ENCODE peak calls at places on chromosomes 5 and 9, in four cellular contexts. Y is AG10803, C is A549, E is breast epithelium. J is an unnamed sample.

GRCh38 chr9:31824860-31825259 is 559.6 kb upstream of the ACO1 start:
- DNase-seq in Y (no peak), C (no peak), E (no peak), J (no peak)

GRCh38 chr9:133509179-133510083 is 15.3 kb downstream of the MYMK start:
- DNase-seq in Y (no peak), C (no peak), E (no peak), J (peak; percentile 57)

GRCh38 chr9:135252980-135253304 is 165.5 kb downstream of the OLFM1 start:
- DNase-seq in Y (no peak), C (no peak), E (no peak), J (no peak)

GRCh38 chr9:99042620-99043019 is 62.3 kb upstream of the TGFBR1 start:
- DNase-seq in Y (no peak), C (no peak), E (no peak), J (no peak)

GRCh38 chr5:96896285-96896711 is 20.0 kb downstream of the ERAP2 start:
- DNase-seq in Y (no peak), C (no peak), E (no peak), J (no peak)

GRCh38 chr5:90020575-90021535 is 388.7 kb downstream of the CETN3 start:
- DNase-seq in Y (peak; percentile 67), C (no peak), E (no peak), J (no peak)

GRCh38 chr9:133403766-133404439 is 13.9 kb downstream of the REXO4 start:
- DNase-seq in Y (peak; percentile 20), C (peak; percentile 52), E (peak; percentile 34), J (peak; percentile 53)

GRCh38 chr5:67203701-67204074 is 7.1 kb upstream of the CD180 start:
- DNase-seq in Y (peak; percentile 3), C (no peak), E (no peak), J (no peak)

GRCh38 chr9:109641079-109641659 is 138.8 kb upstream of the PALM2AKAP2 start:
- DNase-seq in Y (no peak), C (no peak), E (no peak), J (no peak)

GRCh38 chr9:78668148-78668825 is 371.4 kb downstream of the PSAT1 start:
- DNase-seq in Y (no peak), C (no peak), E (no peak), J (no peak)

GRCh38 chr5:100828071-100828689 is 74.9 kb downstream of the ST8SIA4 start:
- DNase-seq in Y (no peak), C (no peak), E (no peak), J (no peak)

GRCh38 chr5:77638763-77639451 is 394 bp upstream of the OTP start:
- DNase-seq in Y (no peak), C (no peak), E (no peak), J (no peak)

GRCh38 chr9:18114559-18114958 is 359.4 kb upstream of the ADAMTSL1 start:
- DNase-seq in Y (no peak), C (no peak), E (no peak), J (no peak)

GRCh38 chr9:127753556-127753955 is 18.5 kb upstream of the TOR2A start:
- DNase-seq in Y (no peak), C (no peak), E (no peak), J (no peak)

GRCh38 chr5:133610489-133611356 is 1.6 kb downstream of the FSTL4 start:
- DNase-seq in Y (peak; percentile 5), C (peak; percentile 82), E (peak; percentile 23), J (peak; percentile 24)

GRCh38 chr5:150492621-150493020 is 15.3 kb upstream of the NDST1 start:
- DNase-seq in Y (peak; percentile 84), C (peak; percentile 55), E (peak; percentile 81), J (no peak)

GRCh38 chr9:12921621-12922020 is 146.8 kb downstream of the LURAP1L start:
- DNase-seq in Y (no peak), C (no peak), E (no peak), J (no peak)

GRCh38 chr5:39363217-39363616 is 1.1 kb downstream of the C9 start:
- DNase-seq in Y (no peak), C (no peak), E (no peak), J (no peak)

GRCh38 chr5:82720213-82720612 is 357.0 kb downstream of the TMEM167A start:
- DNase-seq in Y (no peak), C (no peak), E (no peak), J (no peak)

GRCh38 chr5:5486122-5486521 is 63.6 kb downstream of the ICE1 start:
- DNase-seq in Y (no peak), C (no peak), E (no peak), J (no peak)

GRCh38 chr9:135279834-135280393 is 192.4 kb downstream of the OLFM1 start:
- DNase-seq in Y (no peak), C (no peak), E (no peak), J (no peak)

GRCh38 chr5:378301-378891 is 56.9 kb downstream of the AHRR start:
- DNase-seq in Y (no peak), C (no peak), E (no peak), J (no peak)

GRCh38 chr5:137888875-137889759 is at the start of gene PKD2L2:
- DNase-seq in Y (peak; percentile 88), C (peak; percentile 4), E (peak; percentile 66), J (no peak)

GRCh38 chr5:64834611-64835010 is 65.9 kb downstream of the CWC27 start:
- DNase-seq in Y (no peak), C (no peak), E (no peak), J (peak; percentile 36)

GRCh38 chr5:14228219-14228618 is 85.1 kb downstream of the TRIO start:
- DNase-seq in Y (peak; percentile 29), C (no peak), E (no peak), J (no peak)

GRCh38 chr5:177194278-177194677 is 60.7 kb downstream of the NSD1 start:
- DNase-seq in Y (peak; percentile 99), C (peak; percentile 33), E (no peak), J (peak; percentile 70)

GRCh38 chr5:160064979-160065619 is 54.2 kb downstream of the PWWP2A start:
- DNase-seq in Y (no peak), C (no peak), E (peak; percentile 56), J (no peak)

GRCh38 chr5:146662229-146662628 is 146.2 kb upstream of the GPR151 start:
- DNase-seq in Y (peak; percentile 7), C (peak; percentile 5), E (no peak), J (no peak)

GRCh38 chr5:23482642-23483041 is 24.8 kb upstream of the PRDM9 start:
- DNase-seq in Y (no peak), C (no peak), E (no peak), J (no peak)

GRCh38 chr5:135993248-135993893 is 35.4 kb upstream of the TGFBI start:
- DNase-seq in Y (peak; percentile 77), C (no peak), E (no peak), J (no peak)

GRCh38 chr9:132582786-132583583 is 579 bp downstream of the BARHL1 start:
- DNase-seq in Y (no peak), C (no peak), E (no peak), J (no peak)

GRCh38 chr9:3247211-3247610 is 278.6 kb downstream of the RFX3 start:
- DNase-seq in Y (no peak), C (no peak), E (no peak), J (no peak)

GRCh38 chr5:89337-90286 is 2.4 kb upstream of the PLEKHG4B start:
- DNase-seq in Y (no peak), C (no peak), E (no peak), J (no peak)

GRCh38 chr9:125536184-125537152 is 170.5 kb downstream of the MAPKAP1 start:
- DNase-seq in Y (peak; percentile 25), C (no peak), E (no peak), J (no peak)

GRCh38 chr9:33139421-33140228 is 27.5 kb downstream of the B4GALT1 start:
- DNase-seq in Y (peak; percentile 97), C (no peak), E (peak; percentile 39), J (no peak)

GRCh38 chr9:76926324-76926731 is 20.4 kb upstream of the PRUNE2 start:
- DNase-seq in Y (peak; percentile 93), C (no peak), E (no peak), J (no peak)

GRCh38 chr5:91007780-91008402 is 375.2 kb downstream of the ARRDC3 start:
- DNase-seq in Y (no peak), C (no peak), E (no peak), J (no peak)

GRCh38 chr5:149419532-149420485 is 40.7 kb upstream of the IL17B start:
- DNase-seq in Y (no peak), C (no peak), E (no peak), J (no peak)
- H3K4me3 ChIP-seq in Y (peak overlapping the region; percentile 8), C (no peak overlapping the region), E (no peak overlapping the region), J (no peak overlapping the region)

DNA sequence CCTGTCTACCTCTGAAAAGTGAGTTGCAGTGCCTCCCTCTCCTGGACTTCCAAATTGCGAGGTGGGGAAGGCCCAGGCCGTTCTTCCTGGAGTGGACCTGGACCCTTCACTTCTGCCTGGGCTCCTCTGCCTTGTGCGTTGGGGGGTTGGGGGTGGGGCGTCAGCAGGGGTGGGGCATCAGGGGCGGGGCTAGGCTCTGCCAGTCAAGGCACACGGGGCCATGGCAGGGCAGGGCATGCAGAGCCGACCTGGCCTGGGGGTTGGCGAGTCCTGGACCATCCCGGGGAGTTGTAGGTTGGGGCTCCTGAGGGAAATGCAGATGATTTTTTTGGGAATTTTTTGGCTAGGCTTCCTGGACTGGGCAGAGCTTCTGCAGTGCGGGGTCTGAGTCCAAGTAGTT is 87.1 kb downstream of the EHMT1 start:
- DNase-seq in Y (no peak), C (no peak), E (no peak), J (no peak)
- H3K4me3 ChIP-seq in Y (no peak overlapping the region), C (no peak overlapping the region), E (no peak overlapping the region), J (no peak overlapping the region)

GRCh38 chr5:178941361-178941760 is 363 bp downstream of the ZNF454 start:
- DNase-seq in Y (no peak), C (no peak), E (no peak), J (no peak)
- H3K4me3 ChIP-seq in Y (peak overlapping the region; percentile 76), C (no peak overlapping the region), E (peak overlapping the region; percentile 69), J (no peak overlapping the region)

DNA sequence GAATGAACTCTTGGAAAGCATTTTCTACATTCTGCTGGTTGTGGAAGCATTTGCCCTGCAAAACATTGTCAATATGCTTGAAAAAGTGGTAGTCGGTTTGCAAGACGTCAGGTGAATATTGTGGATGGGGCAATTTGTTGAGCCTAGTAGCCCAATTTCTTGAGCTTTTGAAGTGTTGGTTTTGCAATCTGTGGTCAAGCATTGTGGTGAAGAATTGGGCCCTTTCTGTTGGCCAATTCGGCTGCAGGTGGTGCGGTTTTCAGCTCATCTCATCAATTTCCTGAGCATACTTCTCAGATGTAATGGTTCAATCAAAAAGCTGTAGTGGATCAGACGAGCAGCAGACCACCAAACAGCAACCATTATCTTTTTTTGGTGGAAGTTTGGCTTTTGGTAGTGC is 426.8 kb upstream of the CDH9 start:
- DNase-seq in Y (no peak), C (no peak), E (no peak), J (no peak)
- H3K4me3 ChIP-seq in Y (no peak overlapping the region), C (no peak overlapping the region), E (no peak overlapping the region), J (no peak overlapping the region)